ENCODE peak calls at places on chromosomes 1 and 21, in seven cellular contexts. P is activated CD4-positive, alpha-beta T cell treated with anti-CD3 and anti-CD28 coated beads for 24 hours; Q is NCI-H1105; K is A549; O is heart right ventricle; U is T-cell; T is bronchial epithelial cell. R is an unnamed sample.

GRCh38 chr1:10891081-10891480 is 94.6 kb upstream of the CASZ1 start:
- DNase-seq in P (no peak), Q (no peak), K (no peak), O (no peak), U (no peak), T (peak; percentile 45), R (no peak)

GRCh38 chr1:111743679-111744101 is 4.5 kb upstream of the INKA2 start:
- DNase-seq in P (no peak), Q (no peak), K (no peak), O (no peak), U (no peak), T (no peak), R (no peak)

GRCh38 chr1:64983110-64983509 is 16.8 kb upstream of the JAK1 start:
- DNase-seq in P (no peak), Q (no peak), K (peak; percentile 92), O (no peak), U (no peak), T (peak; percentile 95), R (no peak)

GRCh38 chr1:25990702-25991395 is 7.0 kb downstream of the PAFAH2 start:
- DNase-seq in P (no peak), Q (no peak), K (no peak), O (no peak), U (peak; percentile 59), T (no peak), R (no peak)

GRCh38 chr1:116568925-116569490 is 1.8 kb downstream of the CD58 start:
- DNase-seq in P (no peak), Q (no peak), K (no peak), O (no peak), U (no peak), T (no peak), R (no peak)

GRCh38 chr1:220879509-220880366 is 495 bp downstream of the HLX start:
- DNase-seq in P (no peak), Q (peak; percentile 15), K (peak; percentile 30), O (peak; percentile 74), U (no peak), T (no peak), R (no peak)

GRCh38 chr1:200786792-200787191 is 48.1 kb downstream of the CAMSAP2 start:
- DNase-seq in P (no peak), Q (no peak), K (no peak), O (no peak), U (no peak), T (no peak), R (no peak)

GRCh38 chr1:245155186-245156040 is 628 bp downstream of the KIF26B start:
- DNase-seq in P (no peak), Q (no peak), K (peak; percentile 32), O (no peak), U (no peak), T (peak; percentile 18), R (no peak)

GRCh38 chr21:36557316-36557715 is 77.4 kb upstream of the CLDN14 start:
- DNase-seq in P (no peak), Q (no peak), K (no peak), O (no peak), U (no peak), T (no peak), R (no peak)

GRCh38 chr1:68495532-68495931 is 1.4 kb downstream of the DEPDC1 start:
- DNase-seq in P (no peak), Q (no peak), K (no peak), O (no peak), U (no peak), T (no peak), R (no peak)

GRCh38 chr1:186617860-186618780 is 62.1 kb downstream of the PTGS2 start:
- DNase-seq in P (peak; percentile 30), Q (peak; percentile 19), K (peak; percentile 67), O (peak; percentile 40), U (no peak), T (peak; percentile 65), R (no peak)

GRCh38 chr1:48552420-48552819 is 80.4 kb upstream of the SPATA6 start:
- DNase-seq in P (no peak), Q (no peak), K (peak; percentile 12), O (no peak), U (no peak), T (peak; percentile 48), R (no peak)

GRCh38 chr1:18989176-18989799 is 32.8 kb upstream of the IFFO2 start:
- DNase-seq in P (no peak), Q (no peak), K (no peak), O (no peak), U (no peak), T (no peak), R (no peak)

GRCh38 chr1:204258213-204259115 is 44.7 kb upstream of the GOLT1A start:
- DNase-seq in P (peak; percentile 25), Q (peak; percentile 33), K (peak; percentile 74), O (peak; percentile 64), U (no peak), T (peak; percentile 48), R (no peak)

GRCh38 chr1:207644852-207645631 is at the start of gene CR1L:
- DNase-seq in P (peak; percentile 68), Q (no peak), K (peak; percentile 50), O (peak; percentile 77), U (peak; percentile 58), T (peak; percentile 47), R (no peak)

GRCh38 chr21:44455524-44456206 is 355 bp downstream of the LRRC3 start:
- DNase-seq in P (no peak), Q (peak; percentile 30), K (peak; percentile 49), O (peak; percentile 63), U (peak; percentile 14), T (no peak), R (no peak)

R was measured in cortex of kidney.